ENCODE peak calls at places on chromosomes 16 and 17, in eight cellular contexts. One of them, this sample, is unnamed.
A peak's percentile ranks its signal among the peaks of the same experiment; 100 is the strongest.

GRCh38 chr17:29862127-29862526 is 67.9 kb downstream of the SSH2 start:
- DNase-seq in NCI-H1105: no peak
- DNase-seq in H7: no peak
- DNase-seq in putamen: no peak
- DNase-seq in psoas muscle: no peak
- DNase-seq in dorsolateral prefrontal cortex: no peak
- DNase-seq in naive thymus-derived CD8-positive, alpha-beta T cell: no peak
- DNase-seq in activated T-cell treated with anti-CD3 and anti-CD28 coated beads for 1 hour: no peak
- DNase-seq in this sample: no peak

GRCh38 chr17:45019177-45019711 is 32.2 kb downstream of the DCAKD start:
- DNase-seq in activated T-cell treated with anti-CD3 and anti-CD28 coated beads for 1 hour: peak; percentile 6
- DNase-seq in putamen: no peak
- DNase-seq in dorsolateral prefrontal cortex: peak; percentile 59
- DNase-seq in NCI-H1105: peak; percentile 44
- DNase-seq in psoas muscle: peak; percentile 61
- DNase-seq in naive thymus-derived CD8-positive, alpha-beta T cell: peak; percentile 33
- DNase-seq in H7: peak; percentile 82
- DNase-seq in this sample: no peak

GRCh38 chr17:41131979-41132378 is 8.0 kb upstream of the KRTAP4-12 start:
- DNase-seq in dorsolateral prefrontal cortex: no peak
- DNase-seq in putamen: no peak
- DNase-seq in activated T-cell treated with anti-CD3 and anti-CD28 coated beads for 1 hour: no peak
- DNase-seq in H7: no peak
- DNase-seq in naive thymus-derived CD8-positive, alpha-beta T cell: no peak
- DNase-seq in NCI-H1105: no peak
- DNase-seq in psoas muscle: no peak
- DNase-seq in this sample: no peak

GRCh38 chr16:75620326-75621169 is 2.5 kb downstream of the ADAT1 start:
- DNase-seq in H7: no peak
- DNase-seq in activated T-cell treated with anti-CD3 and anti-CD28 coated beads for 1 hour: no peak
- DNase-seq in psoas muscle: no peak
- DNase-seq in NCI-H1105: no peak
- DNase-seq in putamen: no peak
- DNase-seq in dorsolateral prefrontal cortex: no peak
- DNase-seq in naive thymus-derived CD8-positive, alpha-beta T cell: no peak
- DNase-seq in this sample: no peak

GRCh38 chr17:9890124-9890523 is 14.9 kb downstream of the RCVRN start:
- DNase-seq in activated T-cell treated with anti-CD3 and anti-CD28 coated beads for 1 hour: no peak
- DNase-seq in NCI-H1105: no peak
- DNase-seq in H7: peak; percentile 94
- DNase-seq in dorsolateral prefrontal cortex: no peak
- DNase-seq in putamen: no peak
- DNase-seq in psoas muscle: no peak
- DNase-seq in naive thymus-derived CD8-positive, alpha-beta T cell: no peak
- DNase-seq in this sample: no peak

GRCh38 chr16:11129378-11129781 is 126.6 kb downstream of the SOCS1 start:
- DNase-seq in NCI-H1105: no peak
- DNase-seq in putamen: no peak
- DNase-seq in activated T-cell treated with anti-CD3 and anti-CD28 coated beads for 1 hour: no peak
- DNase-seq in dorsolateral prefrontal cortex: no peak
- DNase-seq in naive thymus-derived CD8-positive, alpha-beta T cell: no peak
- DNase-seq in psoas muscle: no peak
- DNase-seq in H7: no peak
- DNase-seq in this sample: no peak

GRCh38 chr17:79160980-79161621 is 86.5 kb downstream of the ENGASE start:
- DNase-seq in NCI-H1105: no peak
- DNase-seq in activated T-cell treated with anti-CD3 and anti-CD28 coated beads for 1 hour: no peak
- DNase-seq in psoas muscle: no peak
- DNase-seq in naive thymus-derived CD8-positive, alpha-beta T cell: peak; percentile 31
- DNase-seq in putamen: no peak
- DNase-seq in H7: no peak
- DNase-seq in dorsolateral prefrontal cortex: no peak
- DNase-seq in this sample: no peak

GRCh38 chr16:88706288-88706964 is at the start of the genes CTU2 and RNF166:
- DNase-seq in putamen: peak; percentile 89
- DNase-seq in naive thymus-derived CD8-positive, alpha-beta T cell: peak; percentile 93
- DNase-seq in NCI-H1105: peak; percentile 39
- DNase-seq in dorsolateral prefrontal cortex: peak; percentile 90
- DNase-seq in H7: peak; percentile 100
- DNase-seq in activated T-cell treated with anti-CD3 and anti-CD28 coated beads for 1 hour: peak; percentile 86
- DNase-seq in psoas muscle: peak; percentile 94
- DNase-seq in this sample: peak; percentile 98

GRCh38 chr16:8921626-8921984 is 39.5 kb downstream of the LITAFD start:
- DNase-seq in naive thymus-derived CD8-positive, alpha-beta T cell: no peak
- DNase-seq in H7: no peak
- DNase-seq in dorsolateral prefrontal cortex: no peak
- DNase-seq in NCI-H1105: no peak
- DNase-seq in psoas muscle: no peak
- DNase-seq in activated T-cell treated with anti-CD3 and anti-CD28 coated beads for 1 hour: no peak
- DNase-seq in putamen: no peak
- DNase-seq in this sample: no peak

GRCh38 chr16:27618611-27619380 is 68.9 kb downstream of the KATNIP start:
- DNase-seq in psoas muscle: no peak
- DNase-seq in NCI-H1105: no peak
- DNase-seq in H7: no peak
- DNase-seq in activated T-cell treated with anti-CD3 and anti-CD28 coated beads for 1 hour: no peak
- DNase-seq in dorsolateral prefrontal cortex: no peak
- DNase-seq in naive thymus-derived CD8-positive, alpha-beta T cell: no peak
- DNase-seq in putamen: peak; percentile 77
- DNase-seq in this sample: no peak

GRCh38 chr17:11935734-11936406 is 61.4 kb downstream of the ZNF18 start:
- DNase-seq in H7: peak; percentile 74
- DNase-seq in putamen: peak; percentile 55
- DNase-seq in naive thymus-derived CD8-positive, alpha-beta T cell: no peak
- DNase-seq in psoas muscle: peak; percentile 25
- DNase-seq in activated T-cell treated with anti-CD3 and anti-CD28 coated beads for 1 hour: no peak
- DNase-seq in dorsolateral prefrontal cortex: peak; percentile 9
- DNase-seq in NCI-H1105: peak; percentile 5
- DNase-seq in this sample: no peak

GRCh38 chr16:85885537-85885936 is 13.4 kb upstream of the IRF8 start:
- DNase-seq in dorsolateral prefrontal cortex: no peak
- DNase-seq in H7: no peak
- DNase-seq in activated T-cell treated with anti-CD3 and anti-CD28 coated beads for 1 hour: no peak
- DNase-seq in NCI-H1105: no peak
- DNase-seq in psoas muscle: no peak
- DNase-seq in putamen: no peak
- DNase-seq in naive thymus-derived CD8-positive, alpha-beta T cell: no peak
- DNase-seq in this sample: no peak

GRCh38 chr16:69890891-69891282 is 60.2 kb upstream of the CLEC18A start:
- DNase-seq in naive thymus-derived CD8-positive, alpha-beta T cell: no peak
- DNase-seq in activated T-cell treated with anti-CD3 and anti-CD28 coated beads for 1 hour: no peak
- DNase-seq in putamen: no peak
- DNase-seq in psoas muscle: no peak
- DNase-seq in dorsolateral prefrontal cortex: no peak
- DNase-seq in H7: no peak
- DNase-seq in NCI-H1105: no peak
- DNase-seq in this sample: no peak

GRCh38 chr17:600576-601301 is 113.9 kb downstream of the VPS53 start:
- DNase-seq in psoas muscle: no peak
- DNase-seq in H7: no peak
- DNase-seq in NCI-H1105: no peak
- DNase-seq in putamen: no peak
- DNase-seq in naive thymus-derived CD8-positive, alpha-beta T cell: no peak
- DNase-seq in dorsolateral prefrontal cortex: no peak
- DNase-seq in activated T-cell treated with anti-CD3 and anti-CD28 coated beads for 1 hour: no peak
- DNase-seq in this sample: no peak

GRCh38 chr16:83533193-83533592 is 274.6 kb upstream of the HSBP1 start:
- DNase-seq in dorsolateral prefrontal cortex: no peak
- DNase-seq in activated T-cell treated with anti-CD3 and anti-CD28 coated beads for 1 hour: no peak
- DNase-seq in putamen: no peak
- DNase-seq in H7: no peak
- DNase-seq in NCI-H1105: no peak
- DNase-seq in psoas muscle: no peak
- DNase-seq in naive thymus-derived CD8-positive, alpha-beta T cell: no peak
- DNase-seq in this sample: peak; percentile 11

GRCh38 chr16:75761111-75761510 is 34.8 kb upstream of the CPHXL start:
- DNase-seq in naive thymus-derived CD8-positive, alpha-beta T cell: no peak
- DNase-seq in psoas muscle: no peak
- DNase-seq in NCI-H1105: no peak
- DNase-seq in H7: no peak
- DNase-seq in putamen: no peak
- DNase-seq in activated T-cell treated with anti-CD3 and anti-CD28 coated beads for 1 hour: no peak
- DNase-seq in dorsolateral prefrontal cortex: no peak
- DNase-seq in this sample: no peak

GRCh38 chr17:46727572-46728348 is 90.7 kb downstream of the WNT3 start:
- DNase-seq in NCI-H1105: no peak
- DNase-seq in H7: no peak
- DNase-seq in psoas muscle: no peak
- DNase-seq in activated T-cell treated with anti-CD3 and anti-CD28 coated beads for 1 hour: no peak
- DNase-seq in dorsolateral prefrontal cortex: no peak
- DNase-seq in putamen: no peak
- DNase-seq in naive thymus-derived CD8-positive, alpha-beta T cell: no peak
- DNase-seq in this sample: no peak

GRCh38 chr17:81287155-81287554 is 8.0 kb downstream of the SLC38A10 start:
- DNase-seq in NCI-H1105: no peak
- DNase-seq in putamen: no peak
- DNase-seq in psoas muscle: no peak
- DNase-seq in naive thymus-derived CD8-positive, alpha-beta T cell: no peak
- DNase-seq in dorsolateral prefrontal cortex: no peak
- DNase-seq in H7: no peak
- DNase-seq in activated T-cell treated with anti-CD3 and anti-CD28 coated beads for 1 hour: no peak
- DNase-seq in this sample: no peak

GRCh38 chr17:8019665-8020064 is 17.2 kb downstream of the GUCY2D start:
- DNase-seq in dorsolateral prefrontal cortex: no peak
- DNase-seq in putamen: no peak
- DNase-seq in H7: no peak
- DNase-seq in naive thymus-derived CD8-positive, alpha-beta T cell: no peak
- DNase-seq in NCI-H1105: no peak
- DNase-seq in activated T-cell treated with anti-CD3 and anti-CD28 coated beads for 1 hour: no peak
- DNase-seq in psoas muscle: no peak
- DNase-seq in this sample: no peak

GRCh38 chr16:88985521-88985920 is 8.5 kb upstream of the CBFA2T3 start:
- DNase-seq in putamen: no peak
- DNase-seq in naive thymus-derived CD8-positive, alpha-beta T cell: no peak
- DNase-seq in psoas muscle: no peak
- DNase-seq in NCI-H1105: no peak
- DNase-seq in activated T-cell treated with anti-CD3 and anti-CD28 coated beads for 1 hour: no peak
- DNase-seq in H7: no peak
- DNase-seq in dorsolateral prefrontal cortex: no peak
- DNase-seq in this sample: no peak

GRCh38 chr16:85334718-85335583 is 222.7 kb upstream of the CIBAR2 start:
- DNase-seq in naive thymus-derived CD8-positive, alpha-beta T cell: peak; percentile 58
- DNase-seq in H7: peak; percentile 87
- DNase-seq in putamen: no peak
- DNase-seq in activated T-cell treated with anti-CD3 and anti-CD28 coated beads for 1 hour: no peak
- DNase-seq in NCI-H1105: no peak
- DNase-seq in psoas muscle: no peak
- DNase-seq in dorsolateral prefrontal cortex: no peak
- DNase-seq in this sample: no peak

GRCh38 chr17:72788950-72789585 is 303.4 kb downstream of the SLC39A11 start:
- DNase-seq in NCI-H1105: no peak
- DNase-seq in H7: no peak
- DNase-seq in dorsolateral prefrontal cortex: no peak
- DNase-seq in psoas muscle: no peak
- DNase-seq in activated T-cell treated with anti-CD3 and anti-CD28 coated beads for 1 hour: no peak
- DNase-seq in putamen: no peak
- DNase-seq in naive thymus-derived CD8-positive, alpha-beta T cell: no peak
- DNase-seq in this sample: no peak

GRCh38 chr17:64259436-64259835 is 3.6 kb downstream of the TEX2 start:
- DNase-seq in psoas muscle: no peak
- DNase-seq in NCI-H1105: no peak
- DNase-seq in putamen: no peak
- DNase-seq in activated T-cell treated with anti-CD3 and anti-CD28 coated beads for 1 hour: no peak
- DNase-seq in naive thymus-derived CD8-positive, alpha-beta T cell: no peak
- DNase-seq in dorsolateral prefrontal cortex: no peak
- DNase-seq in H7: no peak
- DNase-seq in this sample: no peak

GRCh38 chr16:11824362-11824761 is 27.0 kb downstream of the RSL1D1 start:
- DNase-seq in NCI-H1105: no peak
- DNase-seq in putamen: no peak
- DNase-seq in dorsolateral prefrontal cortex: no peak
- DNase-seq in H7: no peak
- DNase-seq in activated T-cell treated with anti-CD3 and anti-CD28 coated beads for 1 hour: no peak
- DNase-seq in psoas muscle: peak; percentile 42
- DNase-seq in naive thymus-derived CD8-positive, alpha-beta T cell: no peak
- DNase-seq in this sample: peak; percentile 60

GRCh38 chr17:75535871-75536270 is 10.4 kb downstream of the LLGL2 start:
- DNase-seq in psoas muscle: no peak
- DNase-seq in NCI-H1105: no peak
- DNase-seq in H7: no peak
- DNase-seq in dorsolateral prefrontal cortex: no peak
- DNase-seq in activated T-cell treated with anti-CD3 and anti-CD28 coated beads for 1 hour: no peak
- DNase-seq in naive thymus-derived CD8-positive, alpha-beta T cell: no peak
- DNase-seq in putamen: no peak
- DNase-seq in this sample: no peak

This sample was measured in posterior cingulate gyrus.